ENCODE peak calls at places on chromosomes 13 and 19, in four cellular contexts. One of them, this sample, is unnamed.

GRCh38 chr19:8487137-8487851 is 15.1 kb downstream of the PRAM1 start:
- DNase-seq in GM12878: no peak
- DNase-seq in HepG2: no peak
- DNase-seq in K562: no peak
- DNase-seq in this sample: no peak

GRCh38 chr13:112928958-112929777 is 39.8 kb upstream of the MCF2L start:
- DNase-seq in GM12878: no peak
- DNase-seq in HepG2: peak; percentile 78
- DNase-seq in K562: no peak
- DNase-seq in this sample: no peak

GRCh38 chr19:54096642-54097106 is 3.9 kb downstream of the OSCAR start:
- DNase-seq in GM12878: no peak
- DNase-seq in HepG2: no peak
- DNase-seq in K562: peak; percentile 36
- DNase-seq in this sample: peak; percentile 44

GRCh38 chr19:30202060-30202600 is 170.1 kb upstream of the ZNF536 start:
- DNase-seq in GM12878: no peak
- DNase-seq in HepG2: no peak
- DNase-seq in K562: no peak
- DNase-seq in this sample: no peak

GRCh38 chr19:2613507-2614295 is 88.8 kb downstream of the GNG7 start:
- DNase-seq in GM12878: no peak
- DNase-seq in HepG2: no peak
- DNase-seq in K562: peak; percentile 71
- DNase-seq in this sample: peak; percentile 71

GRCh38 chr13:26541041-26541440 is 16.4 kb upstream of the WASF3 start:
- DNase-seq in GM12878: no peak
- DNase-seq in HepG2: no peak
- DNase-seq in K562: no peak
- DNase-seq in this sample: no peak

GRCh38 chr13:85266331-85266730 is 532.9 kb downstream of the SLITRK6 start:
- DNase-seq in GM12878: no peak
- DNase-seq in HepG2: no peak
- DNase-seq in K562: no peak
- DNase-seq in this sample: no peak

GRCh38 chr19:40802300-40803169 is 3.5 kb downstream of the EGLN2 start:
- DNase-seq in GM12878: no peak
- DNase-seq in HepG2: no peak
- DNase-seq in K562: no peak
- DNase-seq in this sample: no peak

GRCh38 chr13:95535243-95535642 is 17.3 kb upstream of the CLDN10 start:
- DNase-seq in GM12878: no peak
- DNase-seq in HepG2: peak; percentile 84
- DNase-seq in K562: no peak
- DNase-seq in this sample: no peak

GRCh38 chr19:49492573-49493411 is 3.4 kb upstream of the RPS11 start:
- DNase-seq in GM12878: no peak
- DNase-seq in HepG2: peak; percentile 54
- DNase-seq in K562: peak; percentile 4
- DNase-seq in this sample: no peak

GRCh38 chr19:15587663-15588062 is 27.4 kb upstream of the CYP4F8 start:
- DNase-seq in GM12878: no peak
- DNase-seq in HepG2: no peak
- DNase-seq in K562: no peak
- DNase-seq in this sample: no peak

GRCh38 chr19:46480409-46480808 is 9.0 kb upstream of the PNMA8A start:
- DNase-seq in GM12878: no peak
- DNase-seq in HepG2: no peak
- DNase-seq in K562: no peak
- DNase-seq in this sample: no peak

GRCh38 chr13:40190656-40191100 is 475.8 kb downstream of the FOXO1 start:
- DNase-seq in GM12878: no peak
- DNase-seq in HepG2: peak; percentile 6
- DNase-seq in K562: no peak
- DNase-seq in this sample: no peak

GRCh38 chr13:27476943-27477681 is 26.7 kb upstream of the MTIF3 start:
- DNase-seq in GM12878: no peak
- DNase-seq in HepG2: peak; percentile 76
- DNase-seq in K562: no peak
- DNase-seq in this sample: no peak

GRCh38 chr19:29811125-29812079 is at the start of gene CCNE1:
- DNase-seq in GM12878: no peak
- DNase-seq in HepG2: peak; percentile 65
- DNase-seq in K562: peak; percentile 92
- DNase-seq in this sample: peak; percentile 92

GRCh38 chr19:29886535-29886934 is 55.5 kb upstream of the URI1 start:
- DNase-seq in GM12878: no peak
- DNase-seq in HepG2: no peak
- DNase-seq in K562: no peak
- DNase-seq in this sample: no peak

GRCh38 chr13:53064721-53065120 is 36.1 kb downstream of the OLFM4 start:
- DNase-seq in GM12878: no peak
- DNase-seq in HepG2: no peak
- DNase-seq in K562: no peak
- DNase-seq in this sample: no peak

GRCh38 chr13:40536443-40537113 is 129.9 kb downstream of the FOXO1 start:
- DNase-seq in GM12878: no peak
- DNase-seq in HepG2: peak; percentile 94
- DNase-seq in K562: no peak
- DNase-seq in this sample: no peak

GRCh38 chr19:18590273-18591272 is 2.0 kb downstream of the REX1BD start:
- DNase-seq in GM12878: no peak
- DNase-seq in HepG2: peak; percentile 76
- DNase-seq in K562: peak; percentile 74
- DNase-seq in this sample: peak; percentile 98

GRCh38 chr13:23723463-23723862 is 153.3 kb downstream of the TNFRSF19 start:
- DNase-seq in GM12878: no peak
- DNase-seq in HepG2: no peak
- DNase-seq in K562: no peak
- DNase-seq in this sample: no peak

GRCh38 chr19:34336781-34337271 is 28.2 kb upstream of the GPI start:
- DNase-seq in GM12878: no peak
- DNase-seq in HepG2: no peak
- DNase-seq in K562: peak; percentile 44
- DNase-seq in this sample: no peak

GRCh38 chr13:107276936-107277335 is 709.0 kb upstream of the ARGLU1 start:
- DNase-seq in GM12878: no peak
- DNase-seq in HepG2: no peak
- DNase-seq in K562: no peak
- DNase-seq in this sample: no peak

GRCh38 chr13:110705356-110705825 is 525 bp downstream of the CARS2 start:
- DNase-seq in GM12878: no peak
- DNase-seq in HepG2: no peak
- DNase-seq in K562: no peak
- DNase-seq in this sample: no peak

GRCh38 chr13:114067886-114068722 is 64.3 kb downstream of the RASA3 start:
- DNase-seq in GM12878: no peak
- DNase-seq in HepG2: no peak
- DNase-seq in K562: no peak
- DNase-seq in this sample: peak; percentile 10
- TF ChIP-seq TCF7 in GM12878: no peak
- TF ChIP-seq TCF7 in HepG2: no peak
- TF ChIP-seq TCF7 in K562: no peak
- TF ChIP-seq TCF7 in this sample: no peak

DNA sequence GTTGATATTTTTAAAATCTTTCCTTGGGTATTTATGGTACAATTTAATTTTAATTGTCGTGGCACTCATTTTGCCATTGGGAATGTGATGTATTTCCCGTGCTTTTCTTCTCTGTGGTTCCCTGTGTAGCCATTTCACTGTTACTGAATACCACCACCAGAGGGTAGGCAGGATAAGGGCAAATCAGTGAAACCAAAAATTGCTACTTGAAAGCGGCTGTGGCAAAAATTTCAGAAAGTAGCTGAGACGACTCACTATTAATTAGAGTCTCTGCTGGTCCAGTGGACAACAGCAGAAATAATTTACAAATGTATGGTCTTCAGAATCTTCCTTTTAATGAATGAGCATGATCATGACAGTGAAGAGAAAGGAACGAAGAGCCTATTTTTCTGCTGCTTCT is 34.4 kb upstream of the MIR17HG start:
- DNase-seq in GM12878: no peak
- DNase-seq in HepG2: peak; percentile 22
- DNase-seq in K562: no peak
- DNase-seq in this sample: no peak
- TF ChIP-seq TCF7 in GM12878: no peak
- TF ChIP-seq TCF7 in HepG2: no peak
- TF ChIP-seq TCF7 in K562: no peak
- TF ChIP-seq TCF7 in this sample: no peak

DNA sequence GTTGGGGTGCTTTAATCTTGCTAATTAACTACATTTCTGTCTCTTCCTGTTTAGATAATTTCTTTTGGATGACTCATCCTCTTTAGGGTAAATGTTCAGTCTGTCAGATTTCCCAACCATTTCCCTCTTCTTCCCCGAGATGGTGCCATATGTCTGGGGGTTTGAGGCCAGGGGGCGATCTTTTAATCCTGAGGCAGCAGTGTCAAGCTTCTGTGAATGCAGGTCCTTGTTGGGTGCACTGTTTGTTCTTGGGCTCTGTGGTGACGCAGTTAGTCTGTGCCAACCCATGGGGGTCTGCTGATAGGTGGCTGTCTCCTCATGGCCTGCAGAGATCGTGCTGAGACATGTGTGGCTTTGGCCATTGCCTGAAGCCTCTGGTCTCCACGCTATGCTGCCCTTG is 420.4 kb downstream of the NDFIP2 start:
- DNase-seq in GM12878: no peak
- DNase-seq in HepG2: no peak
- DNase-seq in K562: no peak
- DNase-seq in this sample: peak; percentile 12
- TF ChIP-seq TCF7 in GM12878: no peak
- TF ChIP-seq TCF7 in HepG2: no peak
- TF ChIP-seq TCF7 in K562: no peak
- TF ChIP-seq TCF7 in this sample: no peak

GRCh38 chr13:48235100-48235813 is 2.3 kb downstream of the ITM2B start:
- DNase-seq in GM12878: peak; percentile 45
- DNase-seq in HepG2: no peak
- DNase-seq in K562: no peak
- DNase-seq in this sample: no peak
- TF ChIP-seq TCF7 in GM12878: no peak
- TF ChIP-seq TCF7 in HepG2: no peak
- TF ChIP-seq TCF7 in K562: no peak
- TF ChIP-seq TCF7 in this sample: no peak

GRCh38 chr19:4369888-4370260 is 26.5 kb downstream of the MPND start:
- DNase-seq in GM12878: no peak
- DNase-seq in HepG2: no peak
- DNase-seq in K562: no peak
- DNase-seq in this sample: peak; percentile 63
- TF ChIP-seq TCF7 in GM12878: no peak
- TF ChIP-seq TCF7 in HepG2: no peak
- TF ChIP-seq TCF7 in K562: no peak
- TF ChIP-seq TCF7 in this sample: no peak

DNA sequence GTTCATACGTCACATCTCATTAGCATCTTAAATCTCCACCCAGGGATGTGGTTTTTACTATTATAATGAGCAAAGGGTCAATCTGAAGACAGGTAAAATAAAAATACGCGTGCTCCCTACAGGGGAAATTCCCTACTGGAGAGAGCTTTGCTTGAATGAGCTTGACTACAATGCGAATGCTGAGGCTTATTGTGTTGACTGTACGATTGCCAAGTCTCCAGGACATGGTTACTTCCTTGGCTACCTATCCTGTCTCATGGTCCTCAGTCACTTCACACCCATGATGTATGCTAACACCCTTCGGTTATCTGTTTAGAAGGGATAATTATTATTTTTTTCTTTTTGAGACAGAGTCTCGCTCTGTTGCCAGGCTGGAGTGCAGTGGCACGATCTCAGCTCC is 61.7 kb downstream of the ZNF627 start:
- DNase-seq in GM12878: no peak
- DNase-seq in HepG2: no peak
- DNase-seq in K562: no peak
- DNase-seq in this sample: no peak
- TF ChIP-seq TCF7 in GM12878: no peak
- TF ChIP-seq TCF7 in HepG2: no peak
- TF ChIP-seq TCF7 in K562: no peak
- TF ChIP-seq TCF7 in this sample: no peak